ENCODE peak calls at places on chromosomes 11 and 22, in four cellular contexts. K, L, M and P are unnamed samples.

GRCh38 chr11:70526116-70527045 is 128.1 kb downstream of the CTTN start:
- DNase-seq in K (no peak), L (no peak), M (no peak), P (no peak)

GRCh38 chr11:112453601-112454577 is 193.2 kb upstream of the PLET1 start:
- DNase-seq in K (peak), L (no peak), M (no peak), P (no peak)

GRCh38 chr22:42933783-42934144 is 76.7 kb upstream of the ARFGAP3 start:
- DNase-seq in K (peak), L (peak), M (no peak), P (no peak)

GRCh38 chr11:45021692-45022130 is 71.0 kb upstream of the TP53I11 start:
- DNase-seq in K (no peak), L (peak), M (no peak), P (no peak)

GRCh38 chr11:110529043-110529442 is 99.3 kb downstream of the FDX1 start:
- DNase-seq in K (peak), L (no peak), M (no peak), P (no peak)

GRCh38 chr22:30286813-30287625 is 2.3 kb downstream of the CASTOR1 start:
- DNase-seq in K (peak), L (no peak), M (peak), P (no peak)

GRCh38 chr11:61972796-61973602 is 5.6 kb upstream of the FTH1 start:
- DNase-seq in K (peak), L (peak), M (no peak), P (no peak)

GRCh38 chr11:10897150-10897549 is 39.3 kb upstream of the ZBED5 start:
- DNase-seq in K (no peak), L (no peak), M (no peak), P (no peak)

GRCh38 chr11:65424200-65425104 is 1.9 kb downstream of the NEAT1 start:
- DNase-seq in K (peak), L (peak), M (no peak), P (no peak)

GRCh38 chr22:45896961-45897538 is 79.9 kb downstream of the WNT7B start:
- DNase-seq in K (no peak), L (no peak), M (no peak), P (no peak)

GRCh38 chr11:86693501-86693900 is 21.1 kb upstream of the ME3 start:
- DNase-seq in K (no peak), L (no peak), M (no peak), P (no peak)

GRCh38 chr22:26967282-26967681 is 309.9 kb downstream of the MIAT start:
- DNase-seq in K (no peak), L (no peak), M (no peak), P (no peak)

GRCh38 chr11:75273331-75273988 is 32.9 kb downstream of the TPBGL start:
- DNase-seq in K (no peak), L (no peak), M (no peak), P (no peak)

GRCh38 chr11:7449841-7450214 is 35.5 kb upstream of the OLFML1 start:
- DNase-seq in K (no peak), L (no peak), M (no peak), P (no peak)